ENCODE peak calls at places on chromosomes 7 and 10, in four cellular contexts. A is HCT116, X is SK-N-SH, S is H1. V is an unnamed sample.

GRCh38 chr7:49791089-49791741 is 17.8 kb downstream of the VWC2 start:
- DNase-seq in S (peak), A (no peak), X (peak), V (peak)

GRCh38 chr7:39565538-39565937 is 666 bp upstream of the YAE1 start:
- DNase-seq in A (no peak), X (no peak), S (no peak), V (no peak)

GRCh38 chr7:23334482-23335056 is 35.4 kb downstream of the MALSU1 start:
- DNase-seq in A (peak), S (no peak), X (no peak), V (peak)

GRCh38 chr10:8055420-8056349 is 1.2 kb downstream of the GATA3 start:
- DNase-seq in A (no peak), X (no peak), S (no peak), V (no peak)

GRCh38 chr10:63707254-63707910 is 186.2 kb downstream of the REEP3 start:
- DNase-seq in A (peak), S (no peak), X (no peak), V (peak)

GRCh38 chr7:44324204-44325126 is 929 bp downstream of the CAMK2B start:
- DNase-seq in S (no peak), X (peak), A (no peak), V (no peak)

GRCh38 chr10:49408437-49409306 is 12.8 kb upstream of the DRGX start:
- DNase-seq in A (peak), S (no peak), X (no peak), V (peak)

GRCh38 chr7:81467964-81468363 is 301.9 kb downstream of the HGF start:
- DNase-seq in A (no peak), S (no peak), X (no peak), V (no peak)

GRCh38 chr7:1685000-1685624 is 15.0 kb downstream of the ELFN1 start:
- DNase-seq in S (no peak), A (no peak), X (no peak), V (no peak)

GRCh38 chr7:128838981-128839731 is 8.9 kb downstream of the FLNC start:
- DNase-seq in A (no peak), S (no peak), X (no peak), V (no peak)

GRCh38 chr7:151570366-151570915 is 50.7 kb upstream of the RHEB start:
- DNase-seq in A (peak), X (no peak), S (no peak), V (no peak)

GRCh38 chr10:110432084-110432483 is 65.6 kb upstream of the DUSP5 start:
- DNase-seq in A (no peak), X (no peak), S (no peak), V (no peak)

GRCh38 chr10:84334806-84335205 is 6.4 kb downstream of the CCSER2 start:
- DNase-seq in S (no peak), A (no peak), X (no peak), V (no peak)

GRCh38 chr10:58087896-58088295 is 179.8 kb downstream of the IPMK start:
- DNase-seq in X (no peak), S (no peak), A (no peak), V (no peak)

GRCh38 chr7:43199333-43199732 is 86.9 kb downstream of the HECW1 start:
- DNase-seq in S (no peak), X (no peak), A (no peak), V (no peak)

GRCh38 chr7:19116121-19117080 is 1.0 kb downstream of the TWIST1 start:
- DNase-seq in X (peak), A (no peak), S (no peak), V (peak)

GRCh38 chr7:152411389-152411788 is 24.4 kb downstream of the KMT2C start:
- DNase-seq in S (no peak), A (no peak), X (peak), V (peak)

GRCh38 chr10:85510682-85511081 is 855.9 kb downstream of the GRID1 start:
- DNase-seq in A (no peak), X (no peak), S (no peak), V (peak)

GRCh38 chr10:78543749-78544446 is 510.2 kb downstream of the RPS24 start:
- DNase-seq in X (no peak), S (no peak), A (no peak), V (no peak)

GRCh38 chr10:3874988-3875841 is 90.2 kb upstream of the KLF6 start:
- DNase-seq in A (no peak), S (no peak), X (no peak), V (no peak)

GRCh38 chr7:98399903-98400537 is 870 bp downstream of the BAIAP2L1 start:
- DNase-seq in X (peak), A (peak), S (no peak), V (no peak)

GRCh38 chr10:6202684-6203330 is at the start of gene PFKFB3:
- DNase-seq in X (peak), A (peak), S (peak), V (peak)

GRCh38 chr7:110084177-110084807 is 1006.6 kb upstream of the LRRN3 start:
- DNase-seq in A (no peak), S (no peak), X (no peak), V (no peak)

GRCh38 chr10:75023074-75023473 is 88.4 kb upstream of the SAMD8 start:
- DNase-seq in S (no peak), X (no peak), A (no peak), V (no peak)

GRCh38 chr10:100745882-100746412 is 565 bp downstream of the PAX2 start:
- DNase-seq in S (no peak), A (no peak), X (peak), V (peak)

GRCh38 chr7:70710011-70710480 is 421.9 kb upstream of the GALNT17 start:
- DNase-seq in A (no peak), X (no peak), S (no peak), V (no peak)

GRCh38 chr7:137998250-137998649 is 3.6 kb downstream of the CREB3L2 start:
- DNase-seq in A (no peak), S (no peak), X (no peak), V (no peak)

GRCh38 chr7:49885593-49886285 is 112.3 kb downstream of the VWC2 start:
- DNase-seq in X (no peak), S (no peak), A (no peak), V (no peak)

GRCh38 chr10:100516847-100517246 is 2.8 kb downstream of the SEC31B start:
- DNase-seq in S (no peak), A (no peak), X (peak), V (no peak)

GRCh38 chr7:152544481-152544927 is 108.7 kb upstream of the KMT2C start:
- DNase-seq in A (no peak), S (peak), X (no peak), V (no peak)

GRCh38 chr7:157409149-157409752 is 72.4 kb downstream of the DNAJB6 start:
- DNase-seq in S (no peak), A (no peak), X (no peak), V (no peak)

GRCh38 chr7:127107601-127108007 is 145.1 kb downstream of the GRM8 start:
- DNase-seq in X (peak), S (no peak), A (peak), V (peak)

GRCh38 chr7:155166108-155166507 is 96.0 kb downstream of the HTR5A start:
- DNase-seq in A (no peak), X (no peak), S (no peak), V (no peak)

GRCh38 chr7:730501-731439 is 3.7 kb upstream of the PRKAR1B start:
- DNase-seq in A (no peak), X (no peak), S (no peak), V (no peak)

GRCh38 chr7:5431485-5432118 is 8.0 kb upstream of the TNRC18 start:
- DNase-seq in S (no peak), X (no peak), A (no peak), V (no peak)

GRCh38 chr7:5429857-5430611 is 6.4 kb upstream of the TNRC18 start:
- DNase-seq in A (no peak), X (no peak), S (no peak), V (peak)

GRCh38 chr7:5430612-5430947 is 6.9 kb upstream of the TNRC18 start:
- DNase-seq in S (no peak), X (no peak), A (no peak), V (no peak)

GRCh38 chr7:5428470-5429252 is 5.0 kb upstream of the TNRC18 start:
- DNase-seq in A (no peak), X (peak), S (no peak), V (no peak)

DNA sequence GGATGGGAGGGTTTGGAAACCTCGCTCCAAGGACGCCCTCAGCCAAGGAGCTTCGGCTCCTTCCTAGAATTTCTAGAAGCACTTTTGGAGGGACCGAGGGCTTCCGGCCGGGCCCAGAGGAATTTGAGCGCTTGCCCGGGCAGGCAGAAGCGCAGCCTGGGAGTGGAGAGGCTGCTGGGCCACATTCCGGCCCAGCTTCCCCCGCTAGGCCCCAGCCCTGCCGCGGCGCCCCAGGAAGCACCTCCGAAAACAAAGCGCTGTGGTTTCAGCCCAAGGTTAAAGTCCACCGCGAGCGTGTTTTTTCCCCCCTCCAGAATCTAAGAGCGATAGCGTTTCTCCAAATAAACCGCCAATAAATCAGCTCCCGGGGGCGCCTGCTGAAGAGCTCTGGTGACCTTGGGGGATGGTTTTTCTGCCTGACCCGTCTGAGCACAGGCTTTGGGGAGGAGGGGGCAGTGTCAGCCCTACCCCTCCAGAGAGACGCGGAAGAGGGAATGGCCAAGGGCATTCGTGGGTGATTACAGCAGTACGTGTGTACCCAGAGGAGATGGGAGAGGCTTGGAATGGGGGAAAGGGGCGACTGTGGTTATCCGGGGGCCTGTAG is 5.7 kb upstream of the TNRC18 start:
- DNase-seq in S (no peak), A (no peak), X (no peak), V (no peak)
- TF ChIP-seq JUND in S (no peak), A (no peak), X (no peak), V (no peak)

GRCh38 chr10:62112963-62113362 is 155.7 kb downstream of the RTKN2 start:
- DNase-seq in X (no peak), A (no peak), S (no peak), V (no peak)

GRCh38 chr10:62109532-62110293 is 158.9 kb downstream of the RTKN2 start:
- DNase-seq in S (no peak), A (no peak), X (no peak), V (no peak)

GRCh38 chr10:62112325-62112724 is 156.3 kb downstream of the RTKN2 start:
- DNase-seq in A (no peak), S (no peak), X (no peak), V (peak)

GRCh38 chr10:62106929-62107519 is 161.6 kb downstream of the RTKN2 start:
- DNase-seq in A (no peak), S (no peak), X (no peak), V (no peak)

GRCh38 chr10:62108768-62109430 is 159.7 kb downstream of the RTKN2 start:
- DNase-seq in X (no peak), A (no peak), S (no peak), V (no peak)
- TF ChIP-seq JUND in X (no peak), A (no peak), S (no peak), V (peak)

DNA sequence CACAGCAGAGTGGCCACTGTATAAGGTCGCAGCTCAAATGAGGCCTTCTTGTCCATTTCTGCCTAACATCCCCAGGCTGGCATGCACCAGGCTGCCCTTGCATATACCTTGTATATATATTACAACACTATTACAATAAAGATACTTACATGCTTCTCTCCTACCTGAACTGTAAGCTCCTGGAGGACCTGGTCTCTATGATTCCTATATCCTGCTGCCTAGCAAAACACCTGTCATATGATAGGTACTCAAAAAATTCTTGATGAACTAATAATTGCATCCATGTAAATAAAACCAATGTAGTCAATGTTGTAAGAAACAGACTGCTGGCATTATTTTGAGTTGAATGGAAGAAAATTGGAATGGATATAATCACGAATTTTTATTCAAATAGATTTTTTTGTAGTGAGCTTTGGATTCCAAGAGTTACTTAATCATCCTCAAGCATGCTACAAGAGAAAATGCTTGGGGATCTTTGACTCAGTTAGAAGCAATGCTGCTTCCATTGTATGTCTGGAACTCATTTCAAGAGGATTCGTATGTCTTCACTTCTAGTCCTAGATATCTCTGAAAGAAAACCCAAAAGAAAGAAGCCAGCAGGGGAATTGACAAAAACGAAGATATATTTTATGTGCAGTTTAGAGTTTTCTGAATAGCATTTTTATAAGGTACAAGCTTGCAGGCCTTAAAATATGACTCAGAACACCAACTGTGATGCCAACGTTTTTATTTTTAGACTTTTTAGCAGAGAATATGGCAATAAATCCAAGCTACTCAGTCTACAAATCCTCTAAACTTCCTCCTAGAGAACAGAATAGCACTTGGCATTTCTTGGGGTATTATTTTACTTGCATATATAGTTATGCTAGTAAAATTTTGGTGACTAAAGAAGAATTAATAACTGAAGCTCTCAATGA is 53.1 kb downstream of the OSBPL3 start:
- DNase-seq in S (no peak), X (no peak), A (no peak), V (no peak)
- TF ChIP-seq JUND in S (no peak), X (peak), A (no peak), V (no peak)

GRCh38 chr10:28717659-28718201 is 40.4 kb downstream of the BAMBI start:
- DNase-seq in A (no peak), S (no peak), X (no peak), V (no peak)

GRCh38 chr10:28716748-28717147 is 39.4 kb downstream of the BAMBI start:
- DNase-seq in X (no peak), S (no peak), A (no peak), V (no peak)

GRCh38 chr10:28721318-28721717 is 44.0 kb downstream of the BAMBI start:
- DNase-seq in S (no peak), X (no peak), A (no peak), V (no peak)

GRCh38 chr10:28719789-28720436 is 42.6 kb downstream of the BAMBI start:
- DNase-seq in X (no peak), S (no peak), A (peak), V (no peak)

GRCh38 chr10:28722065-28722803 is 44.9 kb downstream of the BAMBI start:
- DNase-seq in X (peak), S (peak), A (no peak), V (peak)
- TF ChIP-seq JUND in X (no peak), S (no peak), A (no peak), V (no peak)

GRCh38 chr10:52756295-52756694 is 16.3 kb downstream of the MBL2 start:
- DNase-seq in A (no peak), S (no peak), X (no peak), V (no peak)
- TF ChIP-seq JUND in A (no peak), S (no peak), X (no peak), V (no peak)

DNA sequence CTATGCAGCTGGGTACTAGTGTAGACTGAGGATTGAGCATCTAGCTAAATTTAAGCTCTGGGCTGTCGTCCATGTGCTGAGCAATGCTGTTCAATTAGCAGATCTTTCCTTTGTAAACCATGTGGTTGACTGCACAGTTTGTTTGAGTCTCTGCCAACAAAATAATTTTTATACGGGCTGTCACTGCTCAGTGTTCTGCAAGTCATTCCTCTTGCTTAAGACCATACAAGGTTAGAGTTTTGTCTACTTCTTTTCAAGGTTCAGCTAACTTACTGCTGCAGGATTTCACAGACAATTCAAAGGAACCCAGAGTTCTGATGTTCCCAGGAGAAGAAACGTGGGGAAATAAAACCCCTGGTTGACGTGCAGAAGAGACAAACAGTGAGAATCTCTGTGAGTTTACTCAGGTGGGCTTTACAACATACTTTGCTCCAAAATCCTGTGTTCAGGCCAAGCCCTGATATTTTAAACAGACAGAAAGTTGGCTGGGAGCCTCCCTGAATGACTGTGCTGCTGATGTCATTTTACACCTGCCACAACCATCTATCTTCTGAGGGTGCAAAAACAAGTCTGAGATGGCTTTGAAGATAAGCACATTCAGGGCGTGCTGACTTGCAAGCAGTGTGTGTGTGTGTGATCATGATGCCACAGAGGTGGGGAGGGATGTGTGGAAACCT is 177.1 kb upstream of the SVIL start:
- DNase-seq in A (no peak), S (no peak), X (peak), V (no peak)
- TF ChIP-seq JUND in A (no peak), S (no peak), X (peak), V (no peak)

DNA sequence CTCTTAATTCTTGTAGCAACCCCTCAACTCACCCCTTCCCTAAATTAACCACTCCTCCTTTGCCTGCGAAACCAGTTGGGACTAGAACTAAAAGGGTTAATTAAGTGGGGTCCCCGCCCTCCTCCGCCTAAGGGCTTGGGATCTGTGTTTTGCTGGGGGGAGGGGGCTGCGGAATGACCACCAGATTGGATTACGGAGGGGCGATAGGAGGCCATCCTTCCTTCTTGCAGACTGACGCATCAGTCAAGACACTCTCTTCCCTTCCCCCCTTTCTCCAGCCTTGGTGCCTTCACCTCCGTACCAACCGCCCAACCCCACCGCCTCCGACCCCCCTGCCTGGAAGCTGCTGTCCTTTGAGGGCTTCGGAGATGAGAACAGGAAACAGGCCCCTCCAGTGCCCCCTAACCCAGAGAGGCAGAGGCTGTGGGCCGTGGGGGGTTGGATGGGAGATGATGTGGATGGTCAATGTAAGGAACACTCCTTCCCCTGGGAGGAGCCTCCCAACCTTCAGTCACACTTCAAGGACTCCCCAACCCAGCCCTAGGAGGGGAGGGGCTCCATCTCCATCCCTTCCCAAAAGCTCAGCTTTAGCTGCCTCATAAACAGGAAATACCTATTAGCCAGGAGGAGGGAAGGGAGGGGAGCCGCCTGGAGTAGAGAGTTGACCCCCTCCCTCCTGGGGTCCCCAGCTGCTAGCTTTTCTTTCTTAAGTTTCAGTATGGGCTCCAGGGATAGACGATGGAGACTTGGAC is 995 bp upstream of the LDB1 start:
- DNase-seq in X (peak), S (peak), A (no peak), V (peak)
- TF ChIP-seq JUND in X (no peak), S (peak), A (no peak), V (no peak)

GRCh38 chr7:26181474-26182227 is 18.9 kb downstream of the HNRNPA2B1 start:
- DNase-seq in S (no peak), X (no peak), A (no peak), V (no peak)

GRCh38 chr7:26180792-26181198 is 19.8 kb downstream of the HNRNPA2B1 start:
- DNase-seq in S (no peak), X (no peak), A (no peak), V (no peak)

GRCh38 chr7:26182706-26183105 is 17.8 kb downstream of the HNRNPA2B1 start:
- DNase-seq in A (no peak), X (no peak), S (no peak), V (no peak)

GRCh38 chr7:26182283-26182682 is 18.3 kb downstream of the HNRNPA2B1 start:
- DNase-seq in S (no peak), X (no peak), A (no peak), V (no peak)

GRCh38 chr7:26183545-26184282 is 16.8 kb downstream of the HNRNPA2B1 start:
- DNase-seq in S (no peak), A (no peak), X (no peak), V (no peak)
- TF ChIP-seq JUND in S (no peak), A (no peak), X (peak), V (no peak)

GRCh38 chr10:91340613-91341362 is 69.4 kb upstream of the HECTD2 start:
- DNase-seq in S (no peak), A (no peak), X (peak), V (no peak)
- TF ChIP-seq JUND in S (no peak), A (no peak), X (peak), V (no peak)

V was measured in T47D.